ENCODE peak calls at places on chromosomes 5 and 9, in seven cellular contexts. L is neural progenitor cell; P is endothelial cell of umbilical vein; O is astrocyte of the spinal cord; U is CD8-positive, alpha-beta T cell; Q is coronary artery; I is brain microvascular endothelial cell. A is an unnamed sample.

GRCh38 chr5:154755361-154756202 is at the start of gene LARP1:
- DNase-seq in L (peak; percentile 70), P (peak; percentile 57), O (no peak), U (no peak), Q (no peak), I (no peak), A (peak; percentile 21)

GRCh38 chr5:160747963-160748362 is 104.0 kb downstream of the ATP10B start:
- DNase-seq in L (peak; percentile 75), P (no peak), O (no peak), U (no peak), Q (no peak), I (no peak), A (no peak)

GRCh38 chr9:124420991-124421543 is 5.8 kb upstream of the PSMB7 start:
- DNase-seq in L (no peak), P (no peak), O (peak; percentile 10), U (no peak), Q (no peak), I (peak; percentile 29), A (no peak)

GRCh38 chr5:138648841-138649240 is 73.6 kb upstream of the HSPA9 start:
- DNase-seq in L (no peak), P (no peak), O (no peak), U (no peak), Q (no peak), I (no peak), A (no peak)

GRCh38 chr5:2991884-2992283 is 240.4 kb upstream of the IRX2 start:
- DNase-seq in L (no peak), P (no peak), O (no peak), U (no peak), Q (no peak), I (no peak), A (no peak)

GRCh38 chr9:19985081-19985480 is 196.2 kb upstream of the SLC24A2 start:
- DNase-seq in L (no peak), P (no peak), O (no peak), U (no peak), Q (no peak), I (no peak), A (no peak)

GRCh38 chr9:78235296-78235770 is 542 bp upstream of the CEP78 start:
- DNase-seq in L (peak; percentile 16), P (peak; percentile 55), O (peak; percentile 50), U (no peak), Q (no peak), I (peak; percentile 41), A (no peak)

GRCh38 chr9:79817469-79818004 is 245.8 kb downstream of the TLE4 start:
- DNase-seq in L (peak; percentile 21), P (no peak), O (no peak), U (no peak), Q (no peak), I (peak; percentile 7), A (no peak)

GRCh38 chr9:121153642-121154041 is 48.0 kb downstream of the RAB14 start:
- DNase-seq in L (no peak), P (no peak), O (no peak), U (no peak), Q (no peak), I (no peak), A (no peak)

GRCh38 chr9:90593646-90594045 is 49.0 kb downstream of the DIRAS2 start:
- DNase-seq in L (no peak), P (no peak), O (no peak), U (no peak), Q (no peak), I (no peak), A (no peak)

GRCh38 chr9:87181670-87182069 is 234.4 kb upstream of the GAS1 start:
- DNase-seq in L (no peak), P (no peak), O (no peak), U (no peak), Q (no peak), I (no peak), A (no peak)

GRCh38 chr5:150636391-150637244 is 3.8 kb upstream of the SYNPO start:
- DNase-seq in L (no peak), P (peak; percentile 84), O (peak; percentile 79), U (no peak), Q (no peak), I (peak; percentile 67), A (no peak)

GRCh38 chr9:106619211-106619610 is 243.8 kb upstream of the ZNF462 start:
- DNase-seq in L (no peak), P (no peak), O (peak; percentile 51), U (no peak), Q (no peak), I (peak; percentile 62), A (no peak)

GRCh38 chr5:181203842-181204560 is 995 bp downstream of the TRIM7 start:
- DNase-seq in L (peak; percentile 54), P (no peak), O (no peak), U (no peak), Q (no peak), I (no peak), A (no peak)

GRCh38 chr5:149221326-149221725 is 50.3 kb upstream of the AFAP1L1 start:
- DNase-seq in L (no peak), P (no peak), O (peak; percentile 68), U (no peak), Q (no peak), I (no peak), A (no peak)

GRCh38 chr9:23746317-23746716 is 79.7 kb downstream of the ELAVL2 start:
- DNase-seq in L (no peak), P (no peak), O (no peak), U (no peak), Q (no peak), I (no peak), A (no peak)

GRCh38 chr9:120403543-120403856 is 176.5 kb downstream of the CDK5RAP2 start:
- DNase-seq in L (no peak), P (no peak), O (no peak), U (no peak), Q (no peak), I (no peak), A (no peak)

GRCh38 chr5:171152382-171152781 is 156.7 kb upstream of the TLX3 start:
- DNase-seq in L (peak; percentile 6), P (peak; percentile 25), O (peak; percentile 20), U (no peak), Q (no peak), I (peak; percentile 36), A (no peak)

GRCh38 chr5:56686337-56687198 is 128.8 kb upstream of the MAP3K1 start:
- DNase-seq in L (no peak), P (no peak), O (no peak), U (no peak), Q (no peak), I (no peak), A (no peak)

GRCh38 chr5:135243194-135244191 is 155.5 kb downstream of the MACROH2A1 start:
- DNase-seq in L (no peak), P (no peak), O (no peak), U (peak; percentile 36), Q (peak; percentile 72), I (no peak), A (no peak)

GRCh38 chr5:61599370-61600140 is 267.5 kb downstream of the ZSWIM6 start:
- DNase-seq in L (no peak), P (peak; percentile 10), O (peak; percentile 30), U (no peak), Q (no peak), I (peak; percentile 15), A (no peak)

GRCh38 chr9:136944094-136944518 is 432 bp downstream of the FBXW5 start:
- DNase-seq in L (no peak), P (peak; percentile 59), O (peak; percentile 51), U (no peak), Q (no peak), I (no peak), A (no peak)

DNA sequence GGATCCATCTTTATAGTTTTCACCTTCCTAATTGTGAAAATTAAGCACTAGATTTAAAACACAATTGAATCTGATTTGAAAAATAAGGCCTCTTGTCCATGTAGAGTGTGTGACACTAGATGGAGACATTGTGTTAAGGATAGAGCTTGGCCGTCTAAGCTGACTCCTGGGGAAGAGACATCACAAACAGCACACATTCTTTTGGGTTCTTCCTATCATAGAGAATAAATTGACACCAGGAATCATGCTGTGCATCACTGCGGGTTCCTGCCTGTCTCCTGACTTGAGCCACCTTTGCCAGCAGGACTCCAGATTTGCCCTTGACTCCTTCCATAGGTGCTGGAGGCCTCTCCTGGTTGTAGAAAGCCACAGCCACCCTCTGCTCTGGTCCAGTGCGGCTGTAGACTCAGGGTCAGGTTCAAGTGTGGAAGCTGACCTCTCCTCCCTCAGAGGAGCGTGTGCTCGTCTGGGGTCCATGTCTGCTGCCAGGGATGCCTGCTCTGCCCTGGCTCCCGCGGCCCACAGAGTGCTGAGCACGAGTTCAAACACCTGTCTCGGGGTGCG is 11.2 kb downstream of the ROPN1L start:
- DNase-seq in L (peak; percentile 82), P (peak; percentile 87), O (peak; percentile 87), U (no peak), Q (no peak), I (peak; percentile 74), A (no peak)
- TF ChIP-seq CTCF in L (peak; percentile 89), P (peak; percentile 56), O (peak; percentile 68), U (peak; percentile 47), Q (peak; percentile 62), I (peak; percentile 72), A (peak; percentile 89)

GRCh38 chr5:177554474-177555111 is at the start of gene FAM193B:
- DNase-seq in L (peak; percentile 97), P (peak; percentile 89), O (peak; percentile 91), U (peak; percentile 97), Q (peak; percentile 97), I (peak; percentile 89), A (peak; percentile 95)
- TF ChIP-seq CTCF in L (peak; percentile 33), P (peak; percentile 5), O (peak; percentile 15), U (no peak), Q (no peak), I (peak; percentile 48), A (peak; percentile 54)

GRCh38 chr5:141101059-141101458 is 786 bp downstream of the PCDHB3 start:
- DNase-seq in L (no peak), P (no peak), O (no peak), U (no peak), Q (no peak), I (no peak), A (no peak)

GRCh38 chr5:141095263-141095641 is 837 bp downstream of the PCDHB2 start:
- DNase-seq in L (no peak), P (no peak), O (no peak), U (no peak), Q (no peak), I (no peak), A (no peak)

GRCh38 chr5:141105350-141105749 is 5.1 kb downstream of the PCDHB3 start:
- DNase-seq in L (no peak), P (no peak), O (no peak), U (no peak), Q (no peak), I (no peak), A (no peak)

GRCh38 chr5:141094481-141095262 is at the start of gene PCDHB2:
- DNase-seq in L (peak; percentile 94), P (peak; percentile 21), O (peak; percentile 1), U (no peak), Q (no peak), I (no peak), A (peak; percentile 69)

GRCh38 chr5:141100243-141100805 is at the start of gene PCDHB3:
- DNase-seq in L (no peak), P (peak; percentile 21), O (peak; percentile 5), U (no peak), Q (no peak), I (no peak), A (no peak)
- TF ChIP-seq CTCF in L (peak; percentile 31), P (peak; percentile 14), O (peak; percentile 22), U (no peak), Q (no peak), I (peak; percentile 36), A (peak; percentile 39)

GRCh38 chr5:13833440-13833839 is 111.0 kb downstream of the DNAH5 start:
- DNase-seq in L (no peak), P (no peak), O (no peak), U (no peak), Q (no peak), I (no peak), A (no peak)

GRCh38 chr5:13830536-13830935 is 114.0 kb downstream of the DNAH5 start:
- DNase-seq in L (no peak), P (no peak), O (no peak), U (no peak), Q (no peak), I (no peak), A (no peak)

GRCh38 chr5:13831236-13831810 is 113.2 kb downstream of the DNAH5 start:
- DNase-seq in L (no peak), P (no peak), O (peak; percentile 61), U (no peak), Q (no peak), I (no peak), A (no peak)
- TF ChIP-seq CTCF in L (peak; percentile 35), P (no peak), O (peak; percentile 14), U (no peak), Q (no peak), I (no peak), A (no peak)

A was measured in neural crest cell.